ENCODE peak calls at places on chromosomes 11 and 22, in seven cellular contexts. One of them, this sample, is unnamed.

GRCh38 chr11:46363031-46363407 is 15.8 kb downstream of the DGKZ start:
- DNase-seq in effector memory CD4-positive, alpha-beta T cell: no peak
- DNase-seq in lower leg skin: peak
- DNase-seq in naive thymus-derived CD4-positive, alpha-beta T cell: no peak
- DNase-seq in MV-4-11: peak
- DNase-seq in left ventricle myocardium superior: peak
- DNase-seq in DMS 273 treated with DMSO at 0.1 percent for 48 hours: no peak
- DNase-seq in this sample: peak

GRCh38 chr11:120280566-120281160 is 40.7 kb downstream of the POU2F3 start:
- DNase-seq in left ventricle myocardium superior: no peak
- DNase-seq in MV-4-11: no peak
- DNase-seq in naive thymus-derived CD4-positive, alpha-beta T cell: no peak
- DNase-seq in DMS 273 treated with DMSO at 0.1 percent for 48 hours: no peak
- DNase-seq in effector memory CD4-positive, alpha-beta T cell: no peak
- DNase-seq in lower leg skin: peak
- DNase-seq in this sample: no peak

GRCh38 chr11:119417726-119418540 is 5.0 kb downstream of the THY1 start:
- DNase-seq in naive thymus-derived CD4-positive, alpha-beta T cell: no peak
- DNase-seq in effector memory CD4-positive, alpha-beta T cell: no peak
- DNase-seq in left ventricle myocardium superior: no peak
- DNase-seq in MV-4-11: no peak
- DNase-seq in lower leg skin: no peak
- DNase-seq in DMS 273 treated with DMSO at 0.1 percent for 48 hours: no peak
- DNase-seq in this sample: peak

GRCh38 chr11:114779189-114779588 is 100.9 kb downstream of the NXPE2 start:
- DNase-seq in DMS 273 treated with DMSO at 0.1 percent for 48 hours: no peak
- DNase-seq in effector memory CD4-positive, alpha-beta T cell: no peak
- DNase-seq in MV-4-11: no peak
- DNase-seq in left ventricle myocardium superior: no peak
- DNase-seq in lower leg skin: no peak
- DNase-seq in naive thymus-derived CD4-positive, alpha-beta T cell: no peak
- DNase-seq in this sample: no peak

GRCh38 chr11:97502201-97502600 is 1112.4 kb downstream of the JRKL start:
- DNase-seq in MV-4-11: no peak
- DNase-seq in effector memory CD4-positive, alpha-beta T cell: no peak
- DNase-seq in DMS 273 treated with DMSO at 0.1 percent for 48 hours: no peak
- DNase-seq in lower leg skin: no peak
- DNase-seq in naive thymus-derived CD4-positive, alpha-beta T cell: no peak
- DNase-seq in left ventricle myocardium superior: no peak
- DNase-seq in this sample: peak

GRCh38 chr22:28187612-28188011 is 268.6 kb upstream of the PITPNB start:
- DNase-seq in left ventricle myocardium superior: no peak
- DNase-seq in MV-4-11: no peak
- DNase-seq in naive thymus-derived CD4-positive, alpha-beta T cell: no peak
- DNase-seq in effector memory CD4-positive, alpha-beta T cell: no peak
- DNase-seq in DMS 273 treated with DMSO at 0.1 percent for 48 hours: no peak
- DNase-seq in lower leg skin: no peak
- DNase-seq in this sample: no peak

GRCh38 chr11:104731890-104732289 is 166.4 kb downstream of the CASP12 start:
- DNase-seq in MV-4-11: no peak
- DNase-seq in naive thymus-derived CD4-positive, alpha-beta T cell: no peak
- DNase-seq in DMS 273 treated with DMSO at 0.1 percent for 48 hours: no peak
- DNase-seq in left ventricle myocardium superior: no peak
- DNase-seq in lower leg skin: no peak
- DNase-seq in effector memory CD4-positive, alpha-beta T cell: no peak
- DNase-seq in this sample: no peak

GRCh38 chr11:125062931-125063428 is at the start of gene SLC37A2:
- DNase-seq in effector memory CD4-positive, alpha-beta T cell: no peak
- DNase-seq in MV-4-11: peak
- DNase-seq in naive thymus-derived CD4-positive, alpha-beta T cell: no peak
- DNase-seq in lower leg skin: peak
- DNase-seq in DMS 273 treated with DMSO at 0.1 percent for 48 hours: no peak
- DNase-seq in left ventricle myocardium superior: peak
- DNase-seq in this sample: peak

GRCh38 chr11:19433367-19433766 is 192.6 kb upstream of the E2F8 start:
- DNase-seq in left ventricle myocardium superior: no peak
- DNase-seq in naive thymus-derived CD4-positive, alpha-beta T cell: no peak
- DNase-seq in lower leg skin: no peak
- DNase-seq in effector memory CD4-positive, alpha-beta T cell: no peak
- DNase-seq in DMS 273 treated with DMSO at 0.1 percent for 48 hours: no peak
- DNase-seq in MV-4-11: peak
- DNase-seq in this sample: no peak

GRCh38 chr22:44186121-44186510 is 5.4 kb downstream of the PARVG start:
- DNase-seq in naive thymus-derived CD4-positive, alpha-beta T cell: no peak
- DNase-seq in lower leg skin: no peak
- DNase-seq in DMS 273 treated with DMSO at 0.1 percent for 48 hours: no peak
- DNase-seq in effector memory CD4-positive, alpha-beta T cell: no peak
- DNase-seq in MV-4-11: no peak
- DNase-seq in left ventricle myocardium superior: no peak
- DNase-seq in this sample: no peak

GRCh38 chr11:131763193-131763890 is 392.9 kb downstream of the NTM start:
- DNase-seq in lower leg skin: no peak
- DNase-seq in effector memory CD4-positive, alpha-beta T cell: no peak
- DNase-seq in left ventricle myocardium superior: no peak
- DNase-seq in MV-4-11: no peak
- DNase-seq in naive thymus-derived CD4-positive, alpha-beta T cell: no peak
- DNase-seq in DMS 273 treated with DMSO at 0.1 percent for 48 hours: no peak
- DNase-seq in this sample: no peak

GRCh38 chr22:27340047-27340446 is 461.5 kb downstream of the MN1 start:
- DNase-seq in left ventricle myocardium superior: no peak
- DNase-seq in effector memory CD4-positive, alpha-beta T cell: no peak
- DNase-seq in lower leg skin: no peak
- DNase-seq in MV-4-11: no peak
- DNase-seq in naive thymus-derived CD4-positive, alpha-beta T cell: no peak
- DNase-seq in DMS 273 treated with DMSO at 0.1 percent for 48 hours: no peak
- DNase-seq in this sample: no peak

GRCh38 chr11:96235725-96236124 is 107.3 kb downstream of the MAML2 start:
- DNase-seq in left ventricle myocardium superior: no peak
- DNase-seq in MV-4-11: peak
- DNase-seq in effector memory CD4-positive, alpha-beta T cell: no peak
- DNase-seq in DMS 273 treated with DMSO at 0.1 percent for 48 hours: no peak
- DNase-seq in naive thymus-derived CD4-positive, alpha-beta T cell: no peak
- DNase-seq in lower leg skin: no peak
- DNase-seq in this sample: no peak

GRCh38 chr22:48089601-48090331 is 1327.3 kb downstream of the TBC1D22A start:
- DNase-seq in naive thymus-derived CD4-positive, alpha-beta T cell: no peak
- DNase-seq in DMS 273 treated with DMSO at 0.1 percent for 48 hours: no peak
- DNase-seq in MV-4-11: peak
- DNase-seq in lower leg skin: peak
- DNase-seq in effector memory CD4-positive, alpha-beta T cell: no peak
- DNase-seq in left ventricle myocardium superior: peak
- DNase-seq in this sample: peak

GRCh38 chr11:8229299-8230177 is 34.1 kb downstream of the LMO1 start:
- DNase-seq in naive thymus-derived CD4-positive, alpha-beta T cell: no peak
- DNase-seq in DMS 273 treated with DMSO at 0.1 percent for 48 hours: peak
- DNase-seq in MV-4-11: no peak
- DNase-seq in lower leg skin: no peak
- DNase-seq in left ventricle myocardium superior: peak
- DNase-seq in effector memory CD4-positive, alpha-beta T cell: no peak
- DNase-seq in this sample: no peak

GRCh38 chr11:75280770-75281468 is 40.3 kb downstream of the TPBGL start:
- DNase-seq in MV-4-11: no peak
- DNase-seq in naive thymus-derived CD4-positive, alpha-beta T cell: no peak
- DNase-seq in lower leg skin: peak
- DNase-seq in DMS 273 treated with DMSO at 0.1 percent for 48 hours: no peak
- DNase-seq in left ventricle myocardium superior: peak
- DNase-seq in effector memory CD4-positive, alpha-beta T cell: no peak
- DNase-seq in this sample: no peak

This sample was measured in islet precursor cell.